ENCODE peak calls at places on chromosome 21, in four cellular contexts. F is PC-3, R is GM23248, I is HCT116. X is an unnamed sample.

GRCh38 chr21:41752231-41752681 is 14.6 kb downstream of the RIPK4 start:
- DNase-seq in F (peak), R (peak), I (no peak), X (peak)

GRCh38 chr21:23887709-23888303 is 1719.5 kb downstream of the MRPL39 start:
- DNase-seq in F (no peak), R (no peak), I (no peak), X (no peak)

GRCh38 chr21:25895565-25896205 is 160.9 kb downstream of the GABPA start:
- DNase-seq in F (peak), R (peak), I (no peak), X (no peak)

GRCh38 chr21:41659791-41660560 is 106.9 kb downstream of the RIPK4 start:
- DNase-seq in F (peak), R (peak), I (no peak), X (no peak)

GRCh38 chr21:23578027-23578426 is 2029.3 kb downstream of the MRPL39 start:
- DNase-seq in F (no peak), R (no peak), I (no peak), X (no peak)

GRCh38 chr21:38804617-38805281 is 980 bp upstream of the ETS2 start:
- DNase-seq in F (peak), R (peak), I (peak), X (peak)

GRCh38 chr21:26115346-26115745 is 55.2 kb downstream of the APP start:
- DNase-seq in F (peak), R (no peak), I (no peak), X (no peak)

GRCh38 chr21:28615276-28615675 is 377.4 kb downstream of the LTN1 start:
- DNase-seq in F (peak), R (peak), I (no peak), X (no peak)

GRCh38 chr21:15233611-15234010 is 168.8 kb upstream of the NRIP1 start:
- DNase-seq in F (no peak), R (no peak), I (no peak), X (no peak)

GRCh38 chr21:29164330-29164942 is 34.0 kb downstream of the MAP3K7CL start:
- DNase-seq in F (peak), R (peak), I (peak), X (peak)

GRCh38 chr21:28444131-28444530 is 548.5 kb downstream of the LTN1 start:
- DNase-seq in F (no peak), R (peak), I (no peak), X (no peak)

GRCh38 chr21:36702622-36702968 is 3.7 kb downstream of the SIM2 start:
- DNase-seq in F (no peak), R (no peak), I (no peak), X (no peak)

GRCh38 chr21:39016740-39017315 is 166.4 kb downstream of the PSMG1 start:
- DNase-seq in F (no peak), R (no peak), I (no peak), X (no peak)

GRCh38 chr21:37220433-37220980 is 46.6 kb downstream of the VPS26C start:
- DNase-seq in F (no peak), R (peak), I (no peak), X (no peak)

GRCh38 chr21:37371041-37371397 is 4.4 kb downstream of the DYRK1A start:
- DNase-seq in F (no peak), R (no peak), I (no peak), X (no peak)

GRCh38 chr21:21968810-21969588 is 970.8 kb downstream of the NCAM2 start:
- DNase-seq in F (no peak), R (no peak), I (no peak), X (no peak)

GRCh38 chr21:37128069-37128468 is 55.0 kb downstream of the TTC3 start:
- DNase-seq in F (peak), R (no peak), I (no peak), X (no peak)

GRCh38 chr21:42646076-42646825 is 7.2 kb upstream of the PDE9A start:
- DNase-seq in F (no peak), R (no peak), I (no peak), X (no peak)

GRCh38 chr21:42537106-42537742 is 23.6 kb downstream of the SLC37A1 start:
- DNase-seq in F (peak), R (peak), I (no peak), X (no peak)

GRCh38 chr21:26067836-26068401 is 102.7 kb downstream of the APP start:
- DNase-seq in F (no peak), R (no peak), I (no peak), X (no peak)

GRCh38 chr21:37896788-37897187 is 19.5 kb downstream of the KCNJ6 start:
- DNase-seq in F (no peak), R (no peak), I (no peak), X (no peak)

GRCh38 chr21:17988038-17988437 is 168.9 kb upstream of the C21orf91 start:
- DNase-seq in F (peak), R (no peak), I (no peak), X (no peak)

GRCh38 chr21:37367301-37367757 is 756 bp downstream of the DYRK1A start:
- DNase-seq in F (no peak), R (peak), I (no peak), X (peak)

GRCh38 chr21:33293136-33293535 is 27.0 kb downstream of the IL10RB start:
- DNase-seq in F (no peak), R (no peak), I (no peak), X (no peak)

GRCh38 chr21:38956791-38957571 is 151.3 kb downstream of the ETS2 start:
- DNase-seq in F (no peak), R (peak), I (no peak), X (peak)

GRCh38 chr21:36985761-36986594 is 19.5 kb upstream of the HLCS start:
- DNase-seq in F (no peak), R (no peak), I (no peak), X (no peak)

GRCh38 chr21:39136711-39137110 is 46.5 kb downstream of the PSMG1 start:
- DNase-seq in F (peak), R (peak), I (no peak), X (no peak)

GRCh38 chr21:14541840-14542495 is 4.1 kb downstream of the SAMSN1 start:
- DNase-seq in F (no peak), R (no peak), I (no peak), X (no peak)

GRCh38 chr21:39012314-39013230 is 170.7 kb downstream of the PSMG1 start:
- DNase-seq in F (no peak), R (no peak), I (no peak), X (no peak)

GRCh38 chr21:33434770-33435360 is 31.7 kb downstream of the IFNGR2 start:
- DNase-seq in F (peak), R (peak), I (no peak), X (peak)

GRCh38 chr21:25528511-25528910 is 78.8 kb downstream of the MRPL39 start:
- DNase-seq in F (no peak), R (no peak), I (no peak), X (no peak)

GRCh38 chr21:37945036-37945435 is 28.8 kb upstream of the KCNJ6 start:
- DNase-seq in F (no peak), R (no peak), I (no peak), X (no peak)

GRCh38 chr21:25953659-25954058 is 216.9 kb downstream of the APP start:
- DNase-seq in F (peak), R (no peak), I (no peak), X (no peak)

GRCh38 chr21:36456714-36457399 is 23.1 kb downstream of the CLDN14 start:
- DNase-seq in F (no peak), R (no peak), I (no peak), X (no peak)

DNA sequence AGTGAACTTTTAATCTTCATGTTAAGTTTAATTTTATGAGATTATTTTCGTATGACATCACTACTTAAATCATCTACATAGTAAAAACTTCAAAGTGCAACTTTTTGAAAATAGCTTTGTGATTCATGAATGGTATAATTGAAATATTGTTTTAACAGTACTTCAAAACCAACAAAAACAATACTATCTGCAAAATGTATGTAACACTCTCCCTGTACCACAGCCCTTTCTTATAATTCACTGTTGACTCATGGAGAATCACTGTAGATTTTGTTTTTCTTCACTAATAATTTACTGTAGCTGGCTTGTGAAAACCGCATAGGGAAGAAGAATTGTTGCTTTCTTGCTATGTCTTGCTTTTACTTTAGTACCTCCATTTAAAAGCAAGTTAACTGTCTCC is 301.4 kb upstream of the ADAMTS5 start:
- DNase-seq in F (no peak), R (peak), I (no peak), X (no peak)
- H3K27ac ChIP-seq in F (no peak), R (peak), I (no peak), X (no peak)

GRCh38 chr21:44901391-44902074 is 19.2 kb downstream of the ITGB2 start:
- DNase-seq in F (no peak), R (no peak), I (no peak), X (no peak)
- TF ChIP-seq EZH2phosphoT487 in F (no peak), R (no peak), I (no peak), X (no peak)

GRCh38 chr21:34528131-34528561 is 16.1 kb upstream of the KCNE1 start:
- DNase-seq in F (no peak), R (peak), I (no peak), X (no peak)
- H3K27ac ChIP-seq in F (no peak), R (peak), I (no peak), X (peak)

DNA sequence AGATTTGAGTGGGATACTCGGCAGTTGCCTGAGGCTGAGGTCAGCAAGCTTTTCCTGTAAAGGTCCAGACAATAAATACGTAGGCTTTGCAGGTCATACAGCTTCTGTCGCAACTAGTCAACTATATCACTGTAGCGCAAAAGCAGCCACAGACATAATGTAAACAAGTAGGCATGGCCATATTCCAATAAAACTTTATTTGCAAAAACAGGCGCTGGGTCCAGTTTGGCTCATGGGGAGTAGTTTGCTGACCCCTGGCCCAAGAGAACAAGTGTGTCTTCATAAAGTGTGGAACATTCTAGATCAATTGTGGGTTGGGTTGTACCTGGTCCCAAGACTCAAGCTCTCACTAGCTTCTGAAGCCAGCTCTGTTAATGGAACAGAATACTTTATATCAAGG is 78.8 kb downstream of the MIS18A start:
- DNase-seq in F (no peak), R (no peak), I (no peak), X (no peak)
- TF ChIP-seq EZH2phosphoT487 in F (no peak), R (no peak), I (no peak), X (no peak)

GRCh38 chr21:45323487-45324380 is 36.0 kb upstream of the POFUT2 start:
- DNase-seq in F (no peak), R (peak), I (no peak), X (no peak)
- H3K27ac ChIP-seq in F (no peak), R (no peak), I (no peak), X (no peak)

GRCh38 chr21:46412521-46413364 is 45.9 kb upstream of the DIP2A start:
- DNase-seq in F (no peak), R (no peak), I (no peak), X (no peak)

GRCh38 chr21:46416551-46416950 is 42.1 kb upstream of the DIP2A start:
- DNase-seq in F (no peak), R (no peak), I (no peak), X (no peak)

GRCh38 chr21:46411691-46412090 is 47.0 kb upstream of the DIP2A start:
- DNase-seq in F (no peak), R (no peak), I (no peak), X (no peak)

GRCh38 chr21:46413365-46413696 is 45.4 kb upstream of the DIP2A start:
- DNase-seq in F (no peak), R (no peak), I (no peak), X (no peak)

GRCh38 chr21:46414965-46415275 is 43.8 kb upstream of the DIP2A start:
- DNase-seq in F (no peak), R (no peak), I (no peak), X (no peak)
- TF ChIP-seq EZH2phosphoT487 in F (no peak), R (no peak), I (no peak), X (no peak)

GRCh38 chr21:46349134-46349760 is 25.3 kb downstream of the PCNT start:
- DNase-seq in F (no peak), R (no peak), I (no peak), X (no peak)

GRCh38 chr21:46346296-46347202 is 22.6 kb downstream of the PCNT start:
- DNase-seq in F (no peak), R (no peak), I (no peak), X (no peak)

GRCh38 chr21:46345861-46346260 is 21.9 kb downstream of the PCNT start:
- DNase-seq in F (no peak), R (no peak), I (no peak), X (no peak)

GRCh38 chr21:46347791-46348381 is 23.9 kb downstream of the PCNT start:
- DNase-seq in F (no peak), R (peak), I (no peak), X (no peak)

DNA sequence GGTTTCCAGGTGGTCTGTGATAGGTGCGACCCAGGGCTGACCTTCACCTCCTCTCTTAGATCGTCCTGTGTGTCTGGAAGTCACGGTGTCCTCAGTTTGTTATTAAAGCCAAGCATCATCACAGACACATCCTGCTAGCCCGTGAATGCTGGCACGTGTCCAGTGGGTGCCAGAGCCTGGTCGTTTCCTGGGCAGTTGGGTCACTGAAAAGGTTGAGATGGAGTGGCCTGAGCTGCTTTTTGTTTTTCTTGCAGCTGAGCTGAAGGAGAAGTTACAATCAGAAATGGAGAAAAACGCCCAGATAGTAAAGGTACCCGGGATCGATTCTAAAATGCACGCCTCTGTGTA is 23.2 kb downstream of the PCNT start:
- DNase-seq in F (no peak), R (no peak), I (no peak), X (no peak)
- H3K27ac ChIP-seq in F (no peak), R (no peak), I (no peak), X (no peak)

GRCh38 chr21:34936299-34936698 is 112.8 kb downstream of the RUNX1 start:
- DNase-seq in F (no peak), R (no peak), I (no peak), X (no peak)
- TF ChIP-seq EZH2phosphoT487 in F (no peak), R (no peak), I (no peak), X (no peak)

GRCh38 chr21:44983421-44984206 is 43.8 kb downstream of the SLX9 start:
- DNase-seq in F (no peak), R (no peak), I (no peak), X (no peak)
- H3K27ac ChIP-seq in F (no peak), R (no peak), I (no peak), X (peak)

X was measured in hepatocyte.